ENCODE peak calls at places on chromosomes 6 and 20, in five cellular contexts. M, P, K, Q and C are unnamed samples.
A peak's percentile ranks its signal among the peaks of the same experiment; 100 is the strongest.

GRCh38 chr20:48400009-48400408 is 427.8 kb downstream of the PREX1 start:
- DNase-seq in Q (no peak), M (no peak), K (no peak), P (no peak), C (no peak)

GRCh38 chr6:15874351-15874750 is 211.5 kb upstream of the DTNBP1 start:
- DNase-seq in M (no peak), P (no peak), K (no peak), Q (no peak), C (no peak)

GRCh38 chr20:17648782-17649730 is 33.0 kb downstream of the RRBP1 start:
- DNase-seq in M (peak; percentile 18), P (no peak), Q (no peak), K (peak; percentile 62), C (peak; percentile 57)

GRCh38 chr6:137968901-137969300 is 101.8 kb downstream of the TNFAIP3 start:
- DNase-seq in Q (no peak), P (peak; percentile 38), M (no peak), K (no peak), C (no peak)

GRCh38 chr20:732727-733126 is 35.6 kb downstream of the SLC52A3 start:
- DNase-seq in P (no peak), Q (no peak), K (no peak), M (no peak), C (no peak)

GRCh38 chr20:52747736-52748135 is 224.4 kb upstream of the TSHZ2 start:
- DNase-seq in P (peak; percentile 13), M (peak; percentile 21), K (peak; percentile 58), Q (no peak), C (no peak)

GRCh38 chr20:25009218-25010145 is 16.9 kb upstream of the APMAP start:
- DNase-seq in P (no peak), Q (no peak), M (no peak), K (no peak), C (no peak)

GRCh38 chr6:156961282-156961892 is 184.2 kb downstream of the ARID1B start:
- DNase-seq in P (no peak), K (no peak), M (no peak), Q (no peak), C (no peak)

GRCh38 chr6:117615981-117616961 is 14.0 kb upstream of the GOPC start:
- DNase-seq in K (peak; percentile 39), M (no peak), P (no peak), Q (peak; percentile 11), C (no peak)

GRCh38 chr6:116450769-116451740 is 10.1 kb upstream of the CALHM6 start:
- DNase-seq in P (no peak), Q (no peak), M (no peak), K (no peak), C (peak; percentile 44)

GRCh38 chr6:169545956-169546355 is 155.9 kb downstream of the WDR27 start:
- DNase-seq in Q (peak; percentile 62), P (no peak), M (peak; percentile 43), K (no peak), C (no peak)

GRCh38 chr20:46740214-46740609 is 30.8 kb downstream of the SLC2A10 start:
- DNase-seq in M (no peak), K (no peak), P (no peak), Q (no peak), C (no peak)

GRCh38 chr20:60057123-60057865 is 99.1 kb downstream of the CDH26 start:
- DNase-seq in Q (peak; percentile 65), M (peak; percentile 75), P (peak; percentile 55), K (peak; percentile 82), C (peak; percentile 85)

GRCh38 chr6:53309059-53309896 is 39.5 kb downstream of the ELOVL5 start:
- DNase-seq in Q (peak; percentile 65), P (peak; percentile 90), K (no peak), M (peak; percentile 34), C (peak; percentile 49)

GRCh38 chr6:30800876-30801275 is 56.5 kb upstream of the IER3 start:
- DNase-seq in K (no peak), Q (no peak), M (no peak), P (no peak), C (no peak)

GRCh38 chr6:83976037-83976755 is 57.4 kb upstream of the MRAP2 start:
- DNase-seq in K (no peak), M (no peak), Q (no peak), P (no peak), C (no peak)

DNA sequence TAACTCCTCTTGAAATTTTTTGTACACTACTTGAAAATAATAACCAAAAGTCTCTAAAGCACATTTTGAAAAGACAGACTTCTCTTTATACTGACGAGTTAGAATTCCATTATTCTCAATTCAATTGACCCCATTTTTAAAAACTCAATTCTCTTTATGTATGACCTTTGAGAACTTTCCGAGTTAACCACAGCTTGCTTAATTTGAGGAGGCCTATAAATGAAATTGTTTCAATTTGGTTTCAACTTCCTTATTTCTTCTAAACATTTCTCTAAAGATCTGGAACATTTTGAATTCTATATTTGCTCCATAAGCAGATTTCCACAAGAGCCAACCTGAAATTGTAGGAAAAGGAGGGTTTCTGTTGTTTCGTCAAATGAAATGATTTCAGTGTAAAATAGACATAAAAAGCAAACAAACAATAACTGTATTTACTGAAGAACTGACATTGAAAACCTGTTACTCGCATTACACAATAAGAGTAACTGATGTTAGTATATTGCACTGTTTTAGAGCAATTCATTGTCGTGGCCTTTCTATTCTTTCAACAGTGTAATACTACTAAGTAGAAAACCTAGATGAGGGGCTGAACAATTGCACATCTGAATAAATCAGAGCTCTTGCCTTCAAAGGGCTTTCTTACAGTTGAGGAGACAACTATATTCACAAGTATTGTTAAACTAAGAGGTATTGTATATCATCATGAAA is 223.6 kb downstream of the HIVEP2 start:
- DNase-seq in M (no peak), Q (no peak), P (no peak), K (no peak), C (no peak)
- H2AFZ ChIP-seq in M (no peak overlapping the region), Q (no peak overlapping the region), P (no peak overlapping the region), K (no peak overlapping the region), C (no peak overlapping the region)

GRCh38 chr6:42100029-42100901 is 42.2 kb downstream of the C6orf132 start:
- DNase-seq in Q (peak; percentile 84), K (no peak), P (no peak), M (peak; percentile 29), C (no peak)
- H2AFZ ChIP-seq in Q (peak overlapping the region; percentile 87), K (no peak overlapping the region), P (no peak overlapping the region), M (peak overlapping the region; percentile 66), C (no peak overlapping the region)

DNA sequence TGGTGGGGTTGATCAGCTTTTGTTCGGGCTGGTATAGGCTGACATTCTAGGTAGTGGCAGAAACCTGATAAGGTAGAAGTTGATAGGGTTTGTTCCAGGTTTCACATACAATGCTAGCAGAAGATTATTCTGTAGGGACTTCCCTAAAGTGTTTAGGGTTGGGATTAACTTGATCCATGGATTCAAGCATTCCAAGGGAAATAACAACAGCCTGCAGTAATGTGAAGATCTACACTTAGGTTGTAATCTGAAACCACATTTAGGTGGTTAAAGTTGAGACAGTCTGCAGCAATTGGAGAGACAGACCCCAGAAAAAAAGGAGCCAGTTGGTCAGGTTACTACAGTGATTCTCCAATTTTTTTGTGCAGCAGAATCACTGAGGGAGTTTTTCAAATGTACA is 56.1 kb downstream of the GJA1 start:
- DNase-seq in P (no peak), M (no peak), K (peak; percentile 26), Q (peak; percentile 16), C (no peak)
- H2AFZ ChIP-seq in P (no peak overlapping the region), M (no peak overlapping the region), K (no peak overlapping the region), Q (no peak overlapping the region), C (no peak overlapping the region)

GRCh38 chr6:2270049-2270448 is 24.6 kb upstream of the GMDS start:
- DNase-seq in Q (no peak), M (no peak), P (no peak), K (no peak), C (no peak)

GRCh38 chr6:2275892-2276242 is 30.5 kb upstream of the GMDS start:
- DNase-seq in P (no peak), M (no peak), K (no peak), Q (no peak), C (no peak)

DNA sequence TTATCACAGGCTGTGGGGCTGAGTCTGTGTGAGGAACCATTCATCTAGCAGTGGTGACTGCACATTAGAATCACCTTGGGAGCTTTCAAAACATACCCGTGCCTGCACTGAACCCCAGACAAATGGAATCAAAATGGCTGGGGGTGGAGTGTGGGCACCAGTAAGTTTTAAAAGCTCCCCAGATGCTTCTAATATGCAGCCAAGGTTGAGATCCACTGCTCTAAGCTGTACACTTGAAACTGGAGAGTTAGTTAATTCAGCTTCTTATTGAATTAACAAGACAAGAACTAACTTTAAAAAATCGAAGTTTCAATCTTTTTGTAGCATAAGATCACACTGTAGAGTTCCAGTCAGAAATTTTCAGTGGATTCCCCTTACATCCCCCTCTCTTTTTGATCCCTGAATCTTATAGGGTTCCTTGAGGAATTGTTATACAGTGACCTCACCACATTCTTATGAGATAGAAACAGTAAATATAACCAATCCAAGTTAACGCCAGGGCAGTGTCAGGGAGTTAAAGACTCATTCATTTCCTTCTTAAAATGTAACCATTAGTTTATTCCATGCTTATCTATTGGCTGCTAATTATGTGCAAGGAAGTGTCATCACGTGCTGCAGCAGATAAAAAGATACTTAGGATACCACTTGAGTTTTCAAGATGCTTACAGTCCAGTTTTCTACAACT is 29.9 kb upstream of the GMDS start:
- DNase-seq in K (no peak), P (no peak), M (no peak), Q (peak; percentile 72), C (no peak)
- H2AFZ ChIP-seq in K (no peak overlapping the region), P (no peak overlapping the region), M (no peak overlapping the region), Q (peak overlapping the region; percentile 66), C (no peak overlapping the region)

DNA sequence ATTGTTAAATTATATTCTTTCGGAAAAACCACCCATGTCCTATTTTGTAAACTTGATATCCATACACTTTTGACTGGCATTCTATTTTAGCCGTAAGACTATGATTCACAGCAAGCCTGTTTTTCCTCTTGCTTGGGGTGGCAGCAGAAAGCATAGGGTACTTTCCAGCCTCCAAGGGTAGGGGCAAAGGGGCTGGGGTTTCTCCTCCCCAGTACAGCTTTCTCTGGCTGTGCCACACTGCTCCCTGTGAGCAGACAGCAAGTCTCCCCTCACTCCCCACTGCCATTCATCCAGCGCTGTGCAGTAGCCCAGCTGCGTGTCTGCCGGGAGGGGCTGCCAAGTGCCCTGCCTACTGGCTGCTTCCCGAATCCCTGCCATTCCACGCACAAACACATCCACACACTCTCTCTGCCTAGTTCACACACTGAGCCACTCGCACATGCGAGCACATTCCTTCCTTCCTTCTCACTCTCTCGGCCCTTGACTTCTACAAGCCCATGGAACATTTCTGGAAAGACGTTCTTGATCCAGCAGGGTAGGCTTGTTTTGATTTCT is 2.1 kb upstream of the ESR1 start:
- DNase-seq in K (peak; percentile 33), P (no peak), Q (no peak), M (no peak), C (no peak)
- H2AFZ ChIP-seq in K (no peak overlapping the region), P (no peak overlapping the region), Q (peak overlapping the region; percentile 70), M (peak overlapping the region; percentile 92), C (no peak overlapping the region)

DNA sequence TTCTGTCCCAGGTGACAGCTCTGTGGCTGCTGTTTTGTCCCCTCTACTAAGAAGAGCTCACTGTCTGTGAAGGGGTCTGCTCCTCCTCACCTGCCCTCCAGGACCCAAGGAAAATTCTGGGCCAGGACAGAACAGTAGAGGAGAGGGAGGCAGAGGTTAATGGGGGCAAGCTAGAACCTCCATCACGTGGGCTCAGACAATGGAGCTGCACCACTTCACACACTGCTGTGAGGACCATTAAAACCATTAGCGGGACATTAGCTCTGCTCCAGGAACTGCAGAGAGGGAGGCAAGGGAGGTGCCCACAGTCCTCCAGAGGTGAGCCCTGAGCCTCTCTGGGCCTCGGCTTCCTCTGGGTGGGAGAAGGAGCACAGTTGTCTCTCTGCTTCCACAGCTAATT is 78.4 kb downstream of the NOL4L start:
- DNase-seq in P (no peak), K (no peak), M (no peak), Q (no peak), C (no peak)
- H2AFZ ChIP-seq in P (no peak overlapping the region), K (no peak overlapping the region), M (no peak overlapping the region), Q (peak overlapping the region; percentile 62), C (no peak overlapping the region)

GRCh38 chr6:13026100-13026499 is 302.2 kb downstream of the TBC1D7 start:
- DNase-seq in K (no peak), P (no peak), Q (no peak), M (no peak), C (no peak)
- H2AFZ ChIP-seq in K (no peak overlapping the region), P (no peak overlapping the region), Q (no peak overlapping the region), M (no peak overlapping the region), C (no peak overlapping the region)

GRCh38 chr20:6704132-6704861 is 63.2 kb upstream of the BMP2 start:
- DNase-seq in M (peak; percentile 89), P (no peak), Q (peak; percentile 75), K (no peak), C (no peak)
- H2AFZ ChIP-seq in M (peak overlapping the region; percentile 57), P (no peak overlapping the region), Q (peak overlapping the region; percentile 66), K (no peak overlapping the region), C (no peak overlapping the region)